ENCODE peak calls at places on chromosome 10, in four cellular contexts. One of them, this sample, is unnamed.

GRCh38 chr10:109855746-109856145 is 67.6 kb downstream of the XPNPEP1 start:
- DNase-seq in fibroblast of the conjunctiva: no peak
- DNase-seq in GM20000: no peak
- DNase-seq in amygdala: no peak
- DNase-seq in this sample: no peak

GRCh38 chr10:52653510-52653909 is 119.1 kb downstream of the MBL2 start:
- DNase-seq in fibroblast of the conjunctiva: no peak
- DNase-seq in amygdala: peak; percentile 54
- DNase-seq in GM20000: no peak
- DNase-seq in this sample: no peak

GRCh38 chr10:110404374-110404773 is 93.3 kb upstream of the DUSP5 start:
- DNase-seq in GM20000: no peak
- DNase-seq in amygdala: no peak
- DNase-seq in fibroblast of the conjunctiva: peak; percentile 51
- DNase-seq in this sample: no peak

GRCh38 chr10:7948601-7949000 is 105.9 kb upstream of the GATA3 start:
- DNase-seq in fibroblast of the conjunctiva: no peak
- DNase-seq in amygdala: no peak
- DNase-seq in GM20000: no peak
- DNase-seq in this sample: no peak

GRCh38 chr10:125103466-125104377 is 56.6 kb downstream of the CTBP2 start:
- DNase-seq in fibroblast of the conjunctiva: no peak
- DNase-seq in GM20000: no peak
- DNase-seq in amygdala: no peak
- DNase-seq in this sample: no peak

GRCh38 chr10:77879710-77880109 is 46.8 kb downstream of the DLG5 start:
- DNase-seq in fibroblast of the conjunctiva: no peak
- DNase-seq in GM20000: no peak
- DNase-seq in amygdala: no peak
- DNase-seq in this sample: no peak

GRCh38 chr10:15097011-15097812 is at the start of gene RPP38:
- DNase-seq in GM20000: peak; percentile 98
- DNase-seq in amygdala: peak; percentile 59
- DNase-seq in fibroblast of the conjunctiva: peak; percentile 95
- DNase-seq in this sample: peak; percentile 88

GRCh38 chr10:21516270-21517131 is 9.0 kb downstream of the SKIDA1 start:
- DNase-seq in fibroblast of the conjunctiva: peak; percentile 45
- DNase-seq in GM20000: peak; percentile 85
- DNase-seq in amygdala: no peak
- DNase-seq in this sample: no peak

GRCh38 chr10:50522908-50523307 is 100.8 kb downstream of the SGMS1 start:
- DNase-seq in amygdala: no peak
- DNase-seq in fibroblast of the conjunctiva: no peak
- DNase-seq in GM20000: no peak
- DNase-seq in this sample: no peak

GRCh38 chr10:70357447-70358035 is 24.9 kb downstream of the LRRC20 start:
- DNase-seq in fibroblast of the conjunctiva: no peak
- DNase-seq in GM20000: no peak
- DNase-seq in amygdala: no peak
- DNase-seq in this sample: no peak

GRCh38 chr10:70131560-70131937 is 1.1 kb downstream of the AIFM2 start:
- DNase-seq in amygdala: no peak
- DNase-seq in fibroblast of the conjunctiva: no peak
- DNase-seq in GM20000: no peak
- DNase-seq in this sample: no peak

GRCh38 chr10:637771-638195 is 51.7 kb downstream of the DIP2C start:
- DNase-seq in GM20000: no peak
- DNase-seq in amygdala: no peak
- DNase-seq in fibroblast of the conjunctiva: no peak
- DNase-seq in this sample: no peak

This sample was measured in HCT116.